ENCODE peak calls at places on chromosomes 12 and 14, in six cellular contexts. N is suprapubic skin, X is stomach, O is IMR-90, E is tibial nerve, H is prostate gland. W is an unnamed sample. For H3K4me1, the result is how much of the 10 kb centered on the place peaks cover.

GRCh38 chr12:48105321-48105866 is 485 bp downstream of the SENP1 start:
- DNase-seq in X (no peak), O (peak), H (no peak), N (no peak), E (no peak), W (no peak)

GRCh38 chr14:68786491-68787234 is 6.2 kb downstream of the ZFP36L1 start:
- DNase-seq in X (peak), E (no peak), H (no peak), N (peak), O (peak), W (no peak)

GRCh38 chr14:23577004-23577681 is 1.4 kb downstream of the JPH4 start:
- DNase-seq in H (no peak), O (no peak), N (peak), X (peak), E (no peak), W (no peak)

GRCh38 chr12:126780343-126780742 is 1486.6 kb upstream of the TMEM132C start:
- DNase-seq in N (no peak), H (no peak), E (no peak), O (no peak), X (no peak), W (no peak)

GRCh38 chr12:115388139-115388538 is 704.2 kb upstream of the TBX3 start:
- DNase-seq in H (no peak), N (no peak), X (no peak), E (no peak), O (no peak), W (no peak)

GRCh38 chr12:47811581-47812484 is 7.9 kb downstream of the HDAC7 start:
- DNase-seq in H (no peak), N (no peak), X (no peak), E (peak), O (peak), W (peak)

GRCh38 chr12:104083769-104084475 is 19.6 kb downstream of the HCFC2 start:
- DNase-seq in E (no peak), O (no peak), H (no peak), X (no peak), N (no peak), W (no peak)

GRCh38 chr12:132354211-132354981 is 25.0 kb upstream of the GALNT9 start:
- DNase-seq in X (no peak), N (no peak), E (no peak), H (no peak), O (no peak), W (no peak)

GRCh38 chr14:100712490-100712889 is 14.2 kb upstream of the DLK1 start:
- DNase-seq in X (peak), E (no peak), N (no peak), H (no peak), O (no peak), W (no peak)

GRCh38 chr12:69007858-69008314 is 74.9 kb upstream of the CPM start:
- DNase-seq in H (no peak), N (no peak), O (no peak), E (no peak), X (no peak), W (no peak)

GRCh38 chr12:30197392-30198047 is 413.8 kb upstream of the TMTC1 start:
- DNase-seq in H (no peak), O (peak), X (no peak), E (no peak), N (no peak), W (no peak)

GRCh38 chr14:102215522-102216250 is 76.0 kb downstream of the WDR20 start:
- DNase-seq in H (no peak), N (no peak), O (peak), X (no peak), E (no peak), W (no peak)

GRCh38 chr14:72387727-72388126 is 455.5 kb downstream of the RGS6 start:
- DNase-seq in H (no peak), E (no peak), O (no peak), X (no peak), N (no peak), W (no peak)

GRCh38 chr12:12983420-12984035 is 16.5 kb downstream of the HEBP1 start:
- DNase-seq in E (peak), N (no peak), O (peak), X (no peak), H (no peak), W (no peak)

GRCh38 chr12:80142640-80143039 is 43.3 kb downstream of the OTOGL start:
- DNase-seq in N (no peak), X (no peak), O (no peak), H (no peak), E (no peak), W (no peak)

GRCh38 chr12:89040146-89040964 is 311.9 kb downstream of the DUSP6 start:
- DNase-seq in X (peak), E (no peak), N (no peak), H (no peak), O (peak), W (peak)

GRCh38 chr12:131138638-131139362 is 185.1 kb downstream of the ADGRD1 start:
- DNase-seq in X (no peak), O (no peak), H (no peak), E (no peak), N (no peak), W (no peak)

GRCh38 chr12:130449291-130449690 is 111.6 kb downstream of the PIWIL1 start:
- DNase-seq in O (no peak), E (no peak), H (no peak), N (no peak), X (no peak), W (no peak)

GRCh38 chr14:66078031-66078430 is 408.1 kb upstream of the CCDC196 start:
- DNase-seq in N (no peak), H (no peak), E (no peak), O (no peak), X (no peak), W (no peak)

GRCh38 chr14:101496779-101497420 is 64.4 kb upstream of the DIO3 start:
- DNase-seq in E (no peak), N (peak), H (no peak), X (peak), O (no peak), W (peak)

GRCh38 chr14:99260116-99260515 is 11.9 kb downstream of the BCL11B start:
- DNase-seq in E (no peak), X (no peak), O (no peak), N (no peak), H (no peak), W (no peak)

GRCh38 chr12:47794679-47795078 is 21.6 kb downstream of the SLC48A1 start:
- DNase-seq in E (no peak), N (no peak), X (no peak), O (no peak), H (no peak), W (no peak)

GRCh38 chr14:66965831-66966230 is 223.4 kb upstream of the GARIN2 start:
- DNase-seq in E (no peak), X (no peak), N (no peak), O (peak), H (no peak), W (no peak)

GRCh38 chr14:65658202-65658601 is 245.7 kb downstream of the FUT8 start:
- DNase-seq in E (no peak), N (no peak), H (no peak), O (peak), X (no peak), W (no peak)

DNA sequence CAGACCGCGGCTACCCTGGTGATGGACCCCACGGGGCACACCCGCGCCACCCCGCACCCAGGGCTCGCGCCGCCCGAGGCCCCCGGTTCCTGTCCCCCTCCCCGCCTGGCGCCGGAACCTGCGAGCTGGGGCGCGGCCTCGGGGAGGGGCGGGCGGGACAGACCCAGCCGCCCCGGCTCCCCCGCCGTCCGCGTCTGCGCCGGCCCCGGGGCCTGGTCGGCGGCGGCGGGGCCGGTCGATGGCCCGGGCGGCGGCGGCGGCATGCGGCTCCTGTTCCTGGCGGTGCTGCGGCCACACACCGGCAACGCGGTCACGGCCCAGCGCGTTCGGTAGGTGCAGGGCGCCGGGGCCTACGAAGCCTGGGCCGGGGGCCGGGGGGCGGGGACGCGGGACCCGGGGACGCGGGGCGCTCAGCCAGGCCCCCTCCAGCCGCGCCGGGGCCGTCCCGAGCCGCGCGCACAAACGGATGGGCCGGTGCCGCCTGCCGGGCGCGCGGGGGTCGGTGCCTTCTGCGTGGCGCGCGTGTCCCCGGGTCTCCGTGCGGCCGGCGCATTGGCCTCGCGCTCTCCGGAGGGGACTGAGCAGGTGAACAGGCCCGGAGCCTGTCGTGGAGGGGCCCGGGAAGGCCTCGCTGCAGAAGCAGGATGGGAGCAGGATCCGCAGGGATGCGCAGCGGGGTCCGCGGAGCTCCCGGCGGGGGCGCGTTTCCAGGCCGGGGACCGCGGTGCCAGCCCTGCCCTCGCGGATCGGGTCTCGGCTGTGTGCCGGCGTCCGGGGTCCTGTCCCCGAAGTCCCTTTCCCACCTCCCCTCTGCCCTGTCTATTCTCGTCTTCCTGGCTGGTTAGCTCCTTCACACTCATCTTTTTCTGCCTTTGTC is at the start of gene GLT1D1:
- DNase-seq in H (no peak), N (no peak), O (no peak), X (no peak), E (no peak), W (no peak)
- TF ChIP-seq POLR2A in H (no peak), N (no peak), O (no peak), X (no peak), E (no peak), W (no peak)

DNA sequence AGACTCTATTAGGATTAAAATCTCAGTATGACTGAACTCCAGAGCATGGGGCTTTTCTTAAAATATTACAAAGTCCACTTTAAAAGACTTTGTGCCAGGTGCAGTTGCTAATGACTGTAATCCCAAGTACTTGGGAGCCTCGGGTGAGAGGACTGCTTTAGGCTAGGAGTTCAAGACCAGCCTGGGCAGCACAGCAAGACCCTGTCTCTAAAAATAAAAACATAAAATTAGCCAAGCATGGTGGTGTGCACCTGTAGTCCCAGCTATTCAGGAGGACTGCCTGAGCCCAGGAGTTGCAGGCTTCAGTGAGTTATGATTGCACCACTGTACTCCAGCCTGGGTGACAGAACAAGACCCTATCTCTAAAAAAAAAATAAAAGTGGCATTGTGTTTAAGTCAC is 33.2 kb downstream of the ATF7 start:
- DNase-seq in E (no peak), H (no peak), X (no peak), N (no peak), O (no peak), W (no peak)
- H3K4me1 ChIP-seq in E (half or more), H (under half), X (under half), N (half or more), O (under half), W (under half)

GRCh38 chr12:110403975-110404675 is 617 bp upstream of the ANAPC7 start:
- DNase-seq in E (peak), N (peak), X (peak), O (peak), H (peak), W (peak)
- TF ChIP-seq POLR2A in E (no peak), N (no peak), X (no peak), O (no peak), H (no peak), W (no peak)

DNA sequence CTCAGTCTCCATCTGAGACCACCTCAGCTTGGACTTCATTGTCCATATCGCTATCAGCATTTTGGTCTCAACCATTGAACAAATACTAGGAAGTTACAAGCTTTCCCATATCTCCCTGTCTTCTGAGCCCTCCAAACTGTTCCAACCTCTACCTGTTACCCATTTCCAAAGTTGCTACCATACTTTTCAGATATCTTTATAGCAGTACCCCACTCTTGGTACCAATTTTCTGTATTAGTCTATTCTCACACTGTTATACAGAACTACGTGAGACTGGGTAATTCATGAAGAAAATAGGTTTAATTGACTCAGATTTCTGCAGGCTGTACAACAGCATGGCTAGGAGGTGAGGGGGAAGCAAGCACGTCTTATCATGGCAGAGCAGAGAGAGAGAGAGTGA is 53.8 kb downstream of the PRKCH start:
- DNase-seq in E (no peak), H (no peak), N (no peak), O (no peak), X (no peak), W (no peak)
- H3K4me1 ChIP-seq in E (under half), H (under half), N (under half), O (under half), X (under half), W (under half)

DNA sequence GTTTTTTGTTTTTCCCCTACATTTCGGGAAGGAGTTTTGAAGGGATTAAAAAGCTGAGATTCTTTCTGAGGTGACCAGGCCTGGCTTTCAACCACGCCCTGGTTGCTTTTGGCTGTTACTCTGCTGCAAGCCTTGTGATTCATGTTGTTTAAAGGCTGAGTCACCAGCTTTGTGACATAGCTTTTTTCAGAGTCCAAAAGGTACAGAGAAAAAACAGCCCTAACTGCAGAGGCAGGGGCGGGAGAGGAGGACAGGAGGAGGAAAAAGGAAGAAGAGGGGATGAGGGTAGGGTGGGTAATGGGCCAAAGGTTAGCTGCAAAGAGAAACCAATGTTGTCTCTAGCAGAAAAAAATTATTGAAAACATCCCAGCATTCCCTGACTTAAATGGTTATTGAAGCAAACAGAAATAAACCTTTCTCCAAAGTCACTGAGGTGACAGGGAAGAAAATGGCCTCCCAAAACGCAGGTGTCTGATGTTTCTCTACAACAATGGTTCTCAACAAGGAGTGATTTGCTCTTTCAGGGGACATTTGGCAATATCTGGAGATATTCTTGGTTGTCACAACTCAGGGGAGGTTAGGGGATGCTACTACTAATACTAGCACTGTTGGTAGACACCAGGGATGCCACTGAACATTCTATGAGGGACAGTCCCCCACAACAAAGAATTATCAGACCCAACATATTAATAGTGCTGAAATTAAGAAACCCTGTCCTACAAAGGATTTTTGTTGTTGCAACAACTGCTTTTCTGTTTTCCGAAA is 2.1 kb upstream of the UBC start:
- DNase-seq in O (peak), N (peak), H (peak), X (peak), E (peak), W (no peak)
- TF ChIP-seq POLR2A in O (no peak), N (no peak), H (peak), X (peak), E (peak), W (peak)

DNA sequence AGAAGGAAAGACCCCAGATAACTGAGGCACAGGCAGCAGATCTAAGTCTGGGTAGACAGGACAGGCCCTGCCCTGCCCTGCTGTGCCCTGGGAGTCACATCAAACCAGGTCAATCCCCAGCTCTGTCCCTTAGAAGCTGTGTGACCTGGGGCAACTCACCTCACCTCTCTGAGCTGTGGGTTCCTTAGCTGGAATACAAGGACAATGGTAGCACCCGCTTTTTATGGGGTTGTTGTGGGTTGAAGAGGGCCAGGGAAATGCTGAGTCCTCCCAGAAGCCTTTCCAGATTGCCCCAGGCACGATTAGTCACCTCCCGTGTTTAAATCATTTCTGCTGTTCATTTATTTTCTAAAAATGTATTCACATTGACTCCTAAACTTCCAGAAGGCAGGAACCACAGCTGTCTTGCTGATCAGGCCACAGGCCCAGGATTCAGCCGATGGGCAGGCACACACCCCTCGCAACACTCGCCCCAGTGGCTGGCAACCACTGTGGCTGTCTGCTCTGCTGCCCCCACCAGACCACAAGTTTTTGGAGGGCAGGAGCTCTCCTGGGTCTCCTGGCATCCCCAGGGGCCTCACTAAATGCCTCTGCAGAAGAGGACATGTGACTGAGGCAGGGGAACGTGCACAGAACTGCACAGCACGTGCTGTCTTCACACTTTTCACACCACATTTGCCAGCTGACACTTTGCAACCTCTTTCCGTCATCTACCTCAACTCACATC is 3.0 kb downstream of the SELPLG start:
- DNase-seq in N (no peak), H (no peak), E (no peak), X (no peak), O (peak), W (no peak)
- H3K4me1 ChIP-seq in N (under half), H (under half), E (under half), X (under half), O (under half), W (half or more)

GRCh38 chr12:108514973-108515814 is at the start of gene FICD:
- DNase-seq in O (peak), H (peak), E (peak), X (peak), N (peak), W (peak)
- TF ChIP-seq POLR2A in O (peak), H (peak), E (peak), X (peak), N (no peak), W (peak)